ENCODE peak calls at places on chromosomes 12 and 14, in seven cellular contexts. Q, Z, I, S, M, T and N are unnamed samples.

GRCh38 chr12:127984386-127985055 is 282.4 kb upstream of the TMEM132C start:
- DNase-seq in I (no peak), Q (no peak), S (no peak), M (no peak), T (no peak), Z (no peak), N (no peak)

GRCh38 chr12:10361622-10362021 is 28.2 kb downstream of the KLRK1 start:
- DNase-seq in I (peak), T (no peak), Z (no peak), Q (no peak), S (no peak), M (no peak), N (no peak)

GRCh38 chr12:12488296-12488695 is 74.4 kb downstream of the DUSP16 start:
- DNase-seq in T (no peak), Q (no peak), M (no peak), S (no peak), Z (no peak), I (no peak), N (no peak)

GRCh38 chr14:92678766-92679165 is 69.7 kb downstream of the LGMN start:
- DNase-seq in Q (peak), M (no peak), Z (no peak), S (no peak), T (no peak), I (no peak), N (no peak)

GRCh38 chr14:101503431-101504095 is 57.7 kb upstream of the DIO3 start:
- DNase-seq in Q (peak), I (no peak), M (no peak), S (peak), Z (no peak), T (no peak), N (peak)

GRCh38 chr12:124279846-124280360 is 15.0 kb upstream of the RFLNA start:
- DNase-seq in M (peak), Q (no peak), S (no peak), T (no peak), I (no peak), Z (peak), N (no peak)

GRCh38 chr12:59626382-59626781 is 30.6 kb downstream of the SLC16A7 start:
- DNase-seq in Q (no peak), I (no peak), M (no peak), T (no peak), S (no peak), Z (no peak), N (no peak)

GRCh38 chr12:68403296-68403695 is 71.1 kb upstream of the MDM1 start:
- DNase-seq in M (no peak), Z (no peak), I (no peak), T (no peak), Q (no peak), S (no peak), N (no peak)

GRCh38 chr12:59736786-59737185 is 141.0 kb downstream of the SLC16A7 start:
- DNase-seq in Q (no peak), Z (no peak), M (no peak), T (no peak), I (no peak), S (no peak), N (no peak)

GRCh38 chr12:54678131-54678530 is 30.0 kb upstream of the DCD start:
- DNase-seq in Z (no peak), I (no peak), M (no peak), Q (no peak), S (no peak), T (no peak), N (no peak)

GRCh38 chr12:109154485-109155438 is 38.4 kb downstream of the ACACB start:
- DNase-seq in I (peak), S (peak), M (peak), Z (peak), Q (peak), T (peak), N (peak)

GRCh38 chr14:78253986-78254385 is 83.8 kb downstream of the NRXN3 start:
- DNase-seq in T (no peak), I (no peak), M (no peak), S (no peak), Q (no peak), Z (no peak), N (no peak)

GRCh38 chr12:12592930-12593329 is 18.7 kb upstream of the CREBL2 start:
- DNase-seq in S (no peak), T (no peak), Z (no peak), M (no peak), Q (no peak), I (peak), N (no peak)

GRCh38 chr12:13727707-13728147 is 253.7 kb downstream of the GRIN2B start:
- DNase-seq in S (no peak), Q (no peak), Z (no peak), T (no peak), M (no peak), I (no peak), N (no peak)

GRCh38 chr12:339557-340195 is 49.4 kb downstream of the KDM5A start:
- DNase-seq in M (no peak), S (no peak), Q (no peak), T (no peak), Z (no peak), I (no peak), N (no peak)

GRCh38 chr14:105072892-105073719 is 7.9 kb upstream of the GPR132 start:
- DNase-seq in T (no peak), Q (no peak), M (peak), Z (no peak), I (no peak), S (no peak), N (no peak)

GRCh38 chr12:180445-180844 is 33.5 kb downstream of the SLC6A12 start:
- DNase-seq in I (no peak), Z (no peak), T (no peak), Q (no peak), M (no peak), S (peak), N (no peak)

GRCh38 chr12:69685810-69686209 is 13.3 kb downstream of the BEST3 start:
- DNase-seq in T (no peak), Z (no peak), S (no peak), Q (no peak), M (no peak), I (no peak), N (no peak)

GRCh38 chr14:94113908-94114588 is 3.5 kb downstream of the IFI27 start:
- DNase-seq in T (no peak), Q (peak), I (no peak), S (peak), Z (no peak), M (no peak), N (peak)

GRCh38 chr12:92134638-92135274 is 10.9 kb downstream of the BTG1 start:
- DNase-seq in Z (no peak), M (no peak), T (no peak), I (no peak), S (no peak), Q (no peak), N (no peak)

GRCh38 chr12:89544027-89544426 is 18.2 kb upstream of the POC1B start:
- DNase-seq in T (no peak), I (no peak), Q (no peak), Z (no peak), M (no peak), S (no peak), N (no peak)

GRCh38 chr12:57477710-57478681 is 1.7 kb downstream of the ARHGAP9 start:
- DNase-seq in I (no peak), S (no peak), T (no peak), Q (no peak), M (no peak), Z (no peak), N (no peak)

GRCh38 chr12:118060301-118061010 is 523 bp downstream of the WSB2 start:
- DNase-seq in M (peak), T (no peak), I (no peak), Q (peak), Z (peak), S (peak), N (peak)

GRCh38 chr12:89880695-89881350 is 172.2 kb upstream of the ATP2B1 start:
- DNase-seq in T (no peak), Z (no peak), I (no peak), M (no peak), S (no peak), Q (no peak), N (no peak)

GRCh38 chr14:95876769-95877490 is at the start of gene TUNAR:
- DNase-seq in Q (no peak), M (no peak), T (no peak), Z (no peak), I (no peak), S (no peak), N (no peak)
- TF ChIP-seq CTCF in Q (no peak), M (no peak), T (no peak), Z (no peak), I (no peak), S (no peak), N (peak)

GRCh38 chr12:48640854-48641253 is 41.2 kb downstream of the KANSL2 start:
- DNase-seq in I (no peak), Q (no peak), T (no peak), M (no peak), S (no peak), Z (no peak), N (no peak)
- TF ChIP-seq POLR2A in I (no peak), Q (no peak), T (no peak), M (no peak), S (no peak), Z (no peak), N (no peak)

GRCh38 chr12:120397827-120398563 is 29.0 kb upstream of the MSI1 start:
- DNase-seq in T (no peak), M (peak), S (peak), I (no peak), Q (no peak), Z (no peak), N (no peak)

GRCh38 chr12:120388711-120389431 is 19.9 kb upstream of the MSI1 start:
- DNase-seq in M (peak), Z (no peak), I (no peak), T (peak), Q (no peak), S (no peak), N (no peak)

GRCh38 chr12:120390540-120391120 is 21.7 kb upstream of the MSI1 start:
- DNase-seq in S (no peak), I (no peak), M (no peak), T (no peak), Z (no peak), Q (no peak), N (no peak)

GRCh38 chr12:120399531-120399930 is 30.6 kb upstream of the MSI1 start:
- DNase-seq in Q (no peak), T (no peak), Z (no peak), S (no peak), I (no peak), M (no peak), N (no peak)

DNA sequence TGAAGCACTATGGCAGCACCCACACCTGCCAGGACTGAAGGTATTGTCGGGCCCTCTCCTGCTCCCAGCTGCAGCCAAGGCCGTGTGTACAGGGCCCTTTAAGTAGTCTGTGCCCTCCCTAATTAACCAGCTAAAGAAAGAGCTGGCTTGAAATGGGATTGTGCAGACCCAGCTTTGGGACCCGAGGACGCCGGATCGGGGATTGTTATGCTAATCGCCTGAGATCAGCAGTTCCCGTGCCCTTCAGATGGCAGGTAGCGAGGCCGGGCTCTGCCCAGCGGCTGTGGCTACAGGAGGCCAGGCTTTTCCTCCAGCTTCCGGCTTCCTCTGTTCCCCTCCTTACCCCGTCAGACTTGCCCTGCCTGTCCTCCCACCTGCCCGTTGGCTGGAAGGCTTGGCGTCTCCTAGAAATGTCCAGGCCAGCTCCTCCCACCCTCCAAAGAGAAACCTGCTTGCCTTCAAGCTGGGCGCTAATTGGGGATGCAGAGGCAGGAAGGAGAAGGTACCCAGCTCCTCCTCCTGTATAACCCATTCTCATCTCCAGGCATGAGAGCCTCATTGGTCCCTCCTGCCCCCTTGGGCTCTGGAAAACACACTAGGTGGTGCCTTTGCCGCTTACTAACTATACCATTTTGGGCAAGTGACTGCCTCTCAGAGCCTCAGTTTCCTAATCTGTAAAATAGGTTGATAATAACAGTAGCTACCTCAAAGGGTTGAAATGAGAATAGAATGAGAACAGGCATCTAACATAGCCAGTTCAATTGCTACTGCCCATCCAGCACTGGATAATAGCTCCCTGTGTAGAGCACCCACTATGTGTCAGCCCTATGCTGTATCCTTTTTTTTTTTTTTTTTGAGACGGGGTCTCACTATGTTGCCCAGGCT is 25.8 kb upstream of the MSI1 start:
- DNase-seq in I (no peak), T (peak), Z (peak), M (peak), S (peak), Q (no peak), N (no peak)
- TF ChIP-seq POLR2AphosphoS5 in I (no peak), T (no peak), Z (no peak), M (peak), S (peak), Q (no peak), N (no peak)

GRCh38 chr12:80941916-80942315 is 4.2 kb upstream of the LIN7A start:
- DNase-seq in I (no peak), Q (no peak), T (no peak), M (no peak), S (no peak), Z (no peak), N (no peak)

GRCh38 chr12:80943345-80943744 is 5.6 kb upstream of the LIN7A start:
- DNase-seq in Q (no peak), S (no peak), I (peak), T (no peak), Z (no peak), M (no peak), N (no peak)

DNA sequence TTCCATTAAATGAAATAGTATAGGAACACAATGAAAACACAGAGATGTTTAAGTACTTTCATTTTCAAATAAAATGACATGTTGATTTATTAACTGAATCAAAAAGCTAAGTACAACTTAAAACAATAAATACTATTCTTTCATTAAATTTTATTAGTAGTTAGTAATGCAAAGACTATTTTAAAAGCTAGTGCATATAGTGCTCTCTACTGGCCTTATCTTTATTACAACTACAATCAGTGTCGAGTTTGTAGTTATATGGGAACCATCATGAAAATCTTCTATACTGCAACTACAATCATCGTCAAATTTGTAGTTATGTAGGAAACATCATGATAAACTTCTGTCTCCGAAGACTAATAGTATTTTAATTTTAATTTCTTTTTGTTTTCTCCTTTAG is 8.9 kb upstream of the LIN7A start:
- DNase-seq in Q (no peak), Z (no peak), T (no peak), M (no peak), S (no peak), I (no peak), N (no peak)
- TF ChIP-seq CTCF in Q (no peak), Z (no peak), T (no peak), M (peak), S (no peak), I (peak), N (no peak)

GRCh38 chr12:112532106-112532505 is 113.4 kb downstream of the PTPN11 start:
- DNase-seq in I (no peak), S (no peak), Z (no peak), M (no peak), T (no peak), Q (no peak), N (no peak)
- TF ChIP-seq POLR2A in I (no peak), S (no peak), Z (no peak), M (no peak), T (no peak), Q (no peak), N (no peak)

DNA sequence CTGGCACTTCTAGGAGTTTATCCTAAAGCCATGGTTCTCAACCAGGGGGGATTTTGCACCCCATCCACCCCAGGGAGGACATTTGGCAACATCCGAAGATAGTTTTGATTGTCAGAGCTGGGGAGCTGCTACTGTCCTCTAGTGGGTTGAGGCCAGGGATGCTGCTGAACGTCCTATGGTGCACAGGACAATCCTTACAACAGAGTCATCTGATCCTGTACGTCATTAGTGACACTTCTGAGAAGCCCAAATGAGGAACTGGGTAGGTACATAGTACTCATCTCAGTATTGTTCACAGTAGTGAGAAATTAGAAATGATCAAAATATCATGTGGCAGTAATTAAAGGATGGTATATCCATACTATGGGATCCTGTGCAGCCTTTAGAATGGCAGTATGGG is 185.1 kb downstream of the CHST11 start:
- DNase-seq in I (no peak), Z (no peak), M (no peak), T (no peak), Q (no peak), S (no peak), N (no peak)
- TF ChIP-seq POLR2AphosphoS5 in I (no peak), Z (no peak), M (no peak), T (no peak), Q (peak), S (no peak), N (no peak)

GRCh38 chr14:85599939-85600338 is 70.0 kb downstream of the FLRT2 start:
- DNase-seq in M (no peak), Z (no peak), T (no peak), S (no peak), Q (no peak), I (no peak), N (no peak)
- TF ChIP-seq CTCF in M (no peak), Z (no peak), T (no peak), S (no peak), Q (no peak), I (no peak), N (no peak)

DNA sequence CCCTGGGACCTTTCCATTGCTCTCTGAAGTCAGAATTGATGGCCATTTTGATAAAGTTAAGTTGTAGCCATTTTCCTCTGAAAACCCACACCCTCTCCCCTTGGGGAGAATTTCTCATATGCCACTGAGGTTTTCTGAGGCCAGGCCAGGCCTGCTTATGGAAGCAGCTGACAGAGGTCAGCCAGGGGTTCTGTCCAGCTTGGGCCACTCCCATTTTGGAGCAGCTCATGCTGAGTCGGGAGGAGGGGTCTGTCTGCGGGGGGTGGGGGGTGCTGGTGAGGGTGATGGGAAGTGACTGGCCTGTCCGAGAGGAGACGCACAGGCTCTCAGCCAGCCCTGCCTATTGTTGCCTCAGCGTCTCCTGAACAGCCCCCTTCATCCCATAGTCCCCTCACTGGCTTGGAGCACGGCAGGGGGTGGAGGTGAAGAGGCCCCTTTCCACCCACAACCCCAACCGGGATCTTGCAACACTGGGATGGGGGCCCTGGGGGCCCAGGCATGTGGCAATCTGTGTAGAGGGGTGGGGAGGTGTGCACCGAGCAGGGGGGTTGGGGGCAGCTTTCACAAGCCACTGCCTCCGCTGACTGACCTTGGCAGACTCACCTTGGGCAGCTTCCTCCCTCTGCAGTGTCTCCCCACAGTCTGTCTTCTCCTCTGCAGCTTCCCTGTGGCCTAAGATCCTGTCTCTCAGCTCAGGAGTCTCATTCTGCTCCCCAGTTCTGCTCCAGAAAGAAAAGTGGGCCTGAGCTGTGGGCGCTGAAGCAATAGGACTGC is 5.5 kb downstream of the CEBPE start:
- DNase-seq in I (no peak), S (no peak), Q (peak), M (no peak), T (no peak), Z (no peak), N (no peak)
- TF ChIP-seq POLR2A in I (no peak), S (no peak), Q (no peak), M (no peak), T (no peak), Z (no peak), N (no peak)

GRCh38 chr12:107906719-107907118 is 132.2 kb downstream of the ASCL4 start:
- DNase-seq in I (no peak), S (no peak), Q (no peak), T (no peak), Z (no peak), M (no peak), N (no peak)

GRCh38 chr12:107900588-107900987 is 126.1 kb downstream of the ASCL4 start:
- DNase-seq in Q (no peak), S (no peak), M (no peak), Z (no peak), I (no peak), T (no peak), N (no peak)

DNA sequence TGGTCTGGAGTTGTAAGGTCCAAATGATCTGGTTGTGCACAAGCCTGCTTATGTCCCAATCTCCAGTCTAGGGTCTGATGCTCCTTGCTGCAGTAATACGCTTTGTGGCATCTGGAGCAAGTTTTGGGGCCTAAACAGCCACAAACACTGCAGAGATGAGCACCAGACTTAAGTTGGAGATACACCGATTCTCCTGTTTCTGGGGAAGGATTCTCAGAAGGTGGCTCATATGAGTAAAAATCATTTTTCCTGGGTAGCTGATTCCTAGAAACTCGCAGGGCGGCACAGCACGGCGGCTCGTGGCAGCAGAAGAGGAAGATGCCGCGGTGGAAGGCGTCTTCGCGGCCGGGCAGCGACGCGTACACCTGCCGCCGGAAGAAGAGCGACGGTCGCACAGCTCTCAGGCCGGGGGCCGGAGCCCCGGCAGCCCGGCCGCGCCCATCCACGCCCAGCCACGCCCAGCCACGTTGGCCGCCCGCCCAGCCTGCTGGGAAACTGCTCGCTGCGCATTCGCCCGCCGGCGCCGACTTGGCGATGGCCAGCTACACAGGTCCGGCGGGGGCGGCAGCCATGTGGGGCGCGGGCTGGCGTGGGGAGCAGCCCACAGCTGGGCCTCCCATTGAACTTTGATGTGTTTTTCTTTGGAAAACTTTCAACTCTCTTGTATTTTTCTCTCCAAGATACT is 129.0 kb downstream of the ASCL4 start:
- DNase-seq in S (peak), Q (no peak), Z (peak), M (peak), T (no peak), I (no peak), N (no peak)
- TF ChIP-seq POLR2AphosphoS5 in S (no peak), Q (no peak), Z (no peak), M (no peak), T (peak), I (no peak), N (no peak)